ENCODE peak calls at places on chromosomes 6 and 20, in nine cellular contexts. H is vagina; M is NCI-H187; G is SW 1271; P is M059J; Q is neural progenitor cell; S is stimulated activated CD4-positive, alpha-beta T cell treated with anti-CD3 and anti-CD28 coated beads, TNF-alpha, amount 100 ng/mL, for 48 hours; R is HCEC 1CT; Z is astrocyte of the hippocampus. V is an unnamed sample.

GRCh38 chr6:36633915-36634314 is 39.8 kb downstream of the SRSF3 start:
- DNase-seq in R (no peak), P (peak; percentile 76), S (no peak), Q (no peak), G (no peak), M (no peak), H (no peak), Z (peak; percentile 96), V (peak; percentile 92)

GRCh38 chr6:106199998-106200397 is 113.9 kb downstream of the PRDM1 start:
- DNase-seq in G (no peak), H (no peak), Z (peak; percentile 71), P (peak; percentile 96), R (peak; percentile 94), Q (no peak), S (no peak), M (no peak), V (peak; percentile 96)

GRCh38 chr6:41732601-41733348 is 2.6 kb downstream of the TFEB start:
- DNase-seq in Q (no peak), H (no peak), G (no peak), S (peak; percentile 19), Z (peak; percentile 25), M (no peak), R (no peak), P (peak; percentile 55), V (no peak)

GRCh38 chr6:118783931-118784528 is 109.9 kb upstream of the ASF1A start:
- DNase-seq in P (no peak), S (no peak), Q (no peak), H (no peak), M (no peak), R (peak; percentile 11), G (no peak), Z (no peak), V (peak; percentile 95)

GRCh38 chr6:105177521-105177920 is 2.3 kb downstream of the POPDC3 start:
- DNase-seq in S (no peak), H (no peak), M (no peak), G (no peak), Z (no peak), R (no peak), P (no peak), Q (no peak), V (no peak)

GRCh38 chr20:37486186-37486999 is 34.7 kb upstream of the NNAT start:
- DNase-seq in H (no peak), S (no peak), R (no peak), P (no peak), Q (no peak), G (no peak), M (no peak), Z (no peak), V (no peak)

GRCh38 chr6:166977626-166978550 is 21.3 kb upstream of the CEP43 start:
- DNase-seq in S (no peak), M (no peak), G (no peak), R (no peak), P (no peak), Q (no peak), H (no peak), Z (no peak), V (no peak)

GRCh38 chr6:150275489-150275888 is 93.3 kb upstream of the IYD start:
- DNase-seq in H (no peak), M (no peak), P (no peak), G (no peak), Z (no peak), S (no peak), R (no peak), Q (no peak), V (no peak)

V was measured in fibroblast of lung.